ENCODE peak calls at places on chromosome 18, in five cellular contexts. O is PC-9; K is activated CD8-positive, alpha-beta T cell treated with anti-CD3 and anti-CD28 coated beads for 36 hours; W is fibroblast of mammary gland; G is fibroblast of pulmonary artery. L is an unnamed sample.

GRCh38 chr18:31450409-31450808 is 2.9 kb downstream of the DSG3 start:
- DNase-seq in O (no peak), K (no peak), W (peak; percentile 66), G (peak; percentile 53), L (peak; percentile 86)

GRCh38 chr18:48785686-48786470 is 164.9 kb downstream of the SMAD7 start:
- DNase-seq in O (no peak), K (no peak), W (no peak), G (no peak), L (no peak)

GRCh38 chr18:48833701-48834394 is 116.9 kb downstream of the SMAD7 start:
- DNase-seq in O (peak; percentile 46), K (peak; percentile 84), W (peak; percentile 14), G (peak; percentile 37), L (peak; percentile 69)

GRCh38 chr18:58965291-58965929 is 100.7 kb downstream of the ZNF532 start:
- DNase-seq in O (no peak), K (no peak), W (no peak), G (no peak), L (no peak)

GRCh38 chr18:76730901-76731300 is 91.5 kb upstream of the ZNF236 start:
- DNase-seq in O (no peak), K (no peak), W (no peak), G (no peak), L (no peak)

GRCh38 chr18:35143615-35144596 is 96.9 kb upstream of the ZNF397 start:
- DNase-seq in O (no peak), K (peak; percentile 51), W (peak; percentile 66), G (peak; percentile 76), L (peak; percentile 65)

GRCh38 chr18:49041677-49042570 is 91.2 kb upstream of the SMAD7 start:
- DNase-seq in O (no peak), K (peak; percentile 64), W (peak; percentile 61), G (peak; percentile 73), L (peak; percentile 54)

GRCh38 chr18:61988100-61988499 is 95.3 kb upstream of the RNF152 start:
- DNase-seq in O (no peak), K (no peak), W (no peak), G (no peak), L (no peak)

GRCh38 chr18:55513199-55513598 is 74.8 kb downstream of the TCF4 start:
- DNase-seq in O (no peak), K (no peak), W (peak; percentile 32), G (peak; percentile 48), L (peak; percentile 45)

GRCh38 chr18:13455960-13456471 is 237.5 kb downstream of the LDLRAD4 start:
- DNase-seq in O (no peak), K (peak; percentile 88), W (no peak), G (no peak), L (no peak)

GRCh38 chr18:10798727-10799435 is 273.1 kb downstream of the NAPG start:
- DNase-seq in O (no peak), K (no peak), W (peak; percentile 4), G (peak; percentile 53), L (no peak)

GRCh38 chr18:48638896-48639771 is 100.3 kb downstream of the CTIF start:
- DNase-seq in O (no peak), K (no peak), W (no peak), G (no peak), L (no peak)

GRCh38 chr18:25568926-25569325 is 217.0 kb upstream of the ZNF521 start:
- DNase-seq in O (no peak), K (no peak), W (no peak), G (no peak), L (no peak)

GRCh38 chr18:59672125-59672769 is 25.0 kb downstream of the CCBE1 start:
- DNase-seq in O (no peak), K (no peak), W (peak; percentile 53), G (no peak), L (peak; percentile 52)

GRCh38 chr18:22504665-22505064 is 87.0 kb upstream of the CTAGE1 start:
- DNase-seq in O (peak; percentile 48), K (no peak), W (peak; percentile 74), G (no peak), L (peak; percentile 18)

GRCh38 chr18:3037423-3037915 is 24.5 kb upstream of the LPIN2 start:
- DNase-seq in O (peak; percentile 95), K (peak; percentile 46), W (peak; percentile 77), G (peak; percentile 92), L (peak; percentile 87)

GRCh38 chr18:6220129-6220528 is 194.6 kb downstream of the L3MBTL4 start:
- DNase-seq in O (no peak), K (no peak), W (no peak), G (no peak), L (no peak)

GRCh38 chr18:59911600-59911999 is 11.8 kb downstream of the PMAIP1 start:
- DNase-seq in O (no peak), K (no peak), W (no peak), G (no peak), L (peak; percentile 59)

GRCh38 chr18:22493255-22493654 is 75.5 kb upstream of the CTAGE1 start:
- DNase-seq in O (no peak), K (no peak), W (no peak), G (no peak), L (no peak)

GRCh38 chr18:58581265-58581664 is 47.6 kb downstream of the ALPK2 start:
- DNase-seq in O (peak; percentile 76), K (no peak), W (peak; percentile 96), G (peak; percentile 79), L (peak; percentile 94)

GRCh38 chr18:71529708-71530303 is 1014.3 kb downstream of the CBLN2 start:
- DNase-seq in O (no peak), K (no peak), W (peak; percentile 24), G (peak; percentile 61), L (peak; percentile 79)

GRCh38 chr18:47399475-47399874 is 148.0 kb upstream of the SKOR2 start:
- DNase-seq in O (no peak), K (no peak), W (no peak), G (no peak), L (no peak)

GRCh38 chr18:47397671-47398319 is 146.3 kb upstream of the SKOR2 start:
- DNase-seq in O (no peak), K (peak; percentile 49), W (peak; percentile 26), G (no peak), L (peak; percentile 51)
- TF ChIP-seq CTCF in O (peak; percentile 50), K (peak; percentile 59), W (peak; percentile 52), G (peak; percentile 6), L (no peak)

DNA sequence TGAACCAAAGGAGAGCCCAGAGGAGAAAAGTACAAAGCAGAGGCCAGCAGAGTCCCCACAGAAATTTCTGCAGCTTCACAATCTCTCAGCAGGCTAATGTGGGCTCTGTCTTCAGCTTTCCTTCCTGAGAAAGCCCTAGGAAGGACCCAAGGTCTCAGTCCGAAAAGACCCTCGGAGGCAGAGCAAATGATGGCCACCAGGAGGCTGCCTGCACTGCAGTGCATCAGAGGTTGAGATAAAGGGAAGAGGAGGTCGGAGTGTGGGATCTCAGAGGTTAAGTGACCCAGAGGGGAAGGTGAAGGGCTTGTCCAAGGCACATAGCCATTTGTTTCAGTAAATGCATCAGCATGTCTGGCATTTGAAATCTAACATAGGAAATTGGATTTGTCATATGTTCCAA is 299.1 kb upstream of the SLC14A2 start:
- DNase-seq in O (no peak), K (no peak), W (no peak), G (no peak), L (no peak)
- TF ChIP-seq CTCF in O (no peak), K (no peak), W (no peak), G (no peak), L (no peak)

DNA sequence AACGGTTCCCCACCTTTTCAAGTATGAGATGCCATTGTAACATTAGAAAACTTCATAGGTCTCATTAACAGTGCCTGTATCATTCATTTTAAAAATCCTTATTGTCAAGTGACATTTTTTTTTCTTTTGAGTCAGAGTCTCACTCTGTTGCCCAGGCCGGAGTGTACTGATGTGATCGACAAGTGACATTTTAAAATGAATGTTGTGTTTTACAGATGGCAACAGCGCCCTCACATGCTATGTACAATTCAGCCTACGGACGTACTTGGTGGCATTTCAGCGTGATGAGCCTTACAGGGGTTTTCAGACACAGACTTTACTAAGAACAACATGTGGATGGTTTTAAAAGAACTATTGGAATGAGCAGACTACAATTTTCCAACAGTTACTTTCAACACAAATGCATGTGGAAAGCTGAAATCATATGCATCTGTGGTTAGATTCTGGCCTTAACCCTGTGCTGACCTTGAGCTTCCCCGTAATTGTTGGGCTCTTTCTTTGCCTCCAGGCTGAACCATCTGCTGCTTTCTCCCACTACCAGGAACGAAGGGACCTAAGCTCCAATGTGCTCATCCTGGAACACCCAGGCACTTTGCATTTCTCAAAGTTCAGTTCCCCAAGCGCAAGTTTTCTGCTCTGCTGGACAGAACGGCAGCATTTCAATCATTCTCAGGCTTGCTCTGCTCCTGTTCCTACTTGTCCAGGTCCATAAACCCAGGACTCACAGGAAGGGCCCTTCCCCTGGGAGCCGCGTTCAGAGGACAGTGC is 119.9 kb upstream of the NDUFV2 start:
- DNase-seq in O (no peak), K (peak; percentile 52), W (peak; percentile 66), G (peak; percentile 68), L (peak; percentile 69)
- TF ChIP-seq CTCF in O (peak; percentile 68), K (no peak), W (peak; percentile 56), G (peak; percentile 46), L (peak; percentile 45)

DNA sequence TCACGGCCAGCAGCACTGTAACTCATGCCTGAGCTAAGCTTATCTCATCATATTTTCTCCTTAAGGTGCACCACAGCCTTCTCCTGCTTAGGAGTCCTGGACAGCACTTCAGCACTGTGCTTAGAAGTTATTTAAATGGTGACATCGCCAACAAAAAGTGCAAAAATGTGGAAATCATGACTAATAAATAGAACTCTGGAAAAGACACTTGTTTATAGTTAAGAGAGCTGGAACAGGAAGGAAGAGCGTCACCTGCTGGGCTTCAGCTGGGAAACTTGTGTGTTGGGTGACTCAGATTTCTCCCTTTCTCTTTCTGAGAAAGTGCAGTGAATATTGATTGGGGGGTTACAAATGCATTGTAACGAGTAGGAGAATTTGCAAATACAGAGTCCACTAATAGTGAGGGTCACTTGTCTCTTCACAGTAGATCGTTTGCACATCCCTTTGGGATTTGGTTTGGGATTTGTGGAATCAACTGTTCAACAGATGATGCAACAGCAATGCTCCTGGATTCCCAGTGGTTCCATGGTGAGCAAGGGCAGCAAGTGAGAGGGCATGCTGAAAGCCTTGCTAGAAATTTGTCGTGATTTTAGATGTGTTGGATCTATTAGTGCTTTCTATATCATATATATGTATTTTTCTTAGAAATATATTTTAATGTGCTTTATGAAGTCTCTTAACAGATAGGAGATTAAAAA is 84.2 kb downstream of the DOK6 start:
- DNase-seq in O (no peak), K (no peak), W (peak; percentile 73), G (peak; percentile 59), L (peak; percentile 16)
- TF ChIP-seq CTCF in O (no peak), K (no peak), W (peak; percentile 55), G (peak; percentile 38), L (no peak)

DNA sequence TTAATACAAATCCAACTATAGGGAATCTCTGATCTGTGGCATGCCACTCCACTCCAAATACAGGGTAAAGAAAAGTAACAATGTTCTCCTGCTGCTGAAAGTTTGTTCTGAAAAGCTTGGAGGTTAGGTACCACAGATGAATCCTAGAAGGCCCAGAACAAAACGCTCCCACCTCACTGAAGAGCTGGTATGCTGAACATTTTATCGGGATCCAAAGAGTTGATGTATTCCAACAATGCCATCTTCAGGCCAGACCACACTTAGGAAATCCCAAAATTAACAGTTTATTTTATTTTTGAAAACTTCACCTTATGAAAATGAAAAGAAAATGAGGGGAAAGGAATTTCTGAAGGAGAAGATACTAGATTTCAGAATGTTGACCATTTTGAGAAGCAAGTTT is 145.1 kb upstream of the CDH19 start:
- DNase-seq in O (no peak), K (no peak), W (no peak), G (peak; percentile 53), L (peak; percentile 30)
- TF ChIP-seq CTCF in O (no peak), K (no peak), W (no peak), G (peak; percentile 30), L (no peak)

DNA sequence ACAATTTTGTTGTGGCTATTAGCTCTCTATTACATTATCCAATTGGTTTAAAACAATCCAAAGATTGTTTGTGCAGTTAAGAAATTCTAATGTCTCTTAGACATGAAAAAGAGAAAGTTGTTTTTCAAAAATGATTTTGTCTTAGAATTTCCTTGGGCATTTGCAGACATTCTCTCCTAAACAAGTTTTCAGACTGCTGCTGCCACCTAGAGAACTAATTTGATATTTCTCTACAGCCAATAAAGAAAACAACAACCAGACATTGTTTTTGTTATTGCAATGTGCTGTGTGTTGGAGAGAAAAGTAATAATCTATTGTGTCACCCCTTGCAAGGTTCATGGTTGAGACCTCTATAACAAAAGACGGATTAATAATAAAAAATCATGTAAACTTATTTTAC is 119.0 kb upstream of the SYT4 start:
- DNase-seq in O (no peak), K (no peak), W (peak; percentile 17), G (peak; percentile 35), L (peak; percentile 33)
- TF ChIP-seq CTCF in O (peak; percentile 49), K (no peak), W (peak; percentile 29), G (peak; percentile 47), L (peak; percentile 49)